ENCODE peak calls at places on chromosomes 7 and 10, in six cellular contexts. S is psoas muscle, B is keratinocyte, K is gastrocnemius medialis, U is pancreas, P is Peyer's patch. W is an unnamed sample.

GRCh38 chr10:119498889-119499864 is 43.3 kb downstream of the RGS10 start:
- DNase-seq in U (no peak), K (no peak), P (no peak), S (no peak), B (no peak), W (peak; percentile 20)

GRCh38 chr7:159015081-159015893 is 129.4 kb downstream of the VIPR2 start:
- DNase-seq in U (peak; percentile 37), K (peak; percentile 33), P (peak; percentile 61), S (peak; percentile 77), B (no peak), W (no peak)

GRCh38 chr10:81820418-81820817 is 54.6 kb upstream of the NRG3 start:
- DNase-seq in U (no peak), S (no peak), B (no peak), P (no peak), K (no peak), W (no peak)

GRCh38 chr7:89133819-89134218 is 338.3 kb upstream of the TEX47 start:
- DNase-seq in U (no peak), B (no peak), P (no peak), K (no peak), S (no peak), W (no peak)

GRCh38 chr7:29572543-29572942 is 8.9 kb downstream of the PRR15 start:
- DNase-seq in B (no peak), P (no peak), K (no peak), S (no peak), U (no peak), W (no peak)

GRCh38 chr7:44709011-44709915 is 39.4 kb upstream of the ZMIZ2 start:
- DNase-seq in P (no peak), B (no peak), K (no peak), S (no peak), U (no peak), W (no peak)

GRCh38 chr10:113493195-113493594 is 59.7 kb upstream of the HABP2 start:
- DNase-seq in B (no peak), P (no peak), S (no peak), K (no peak), U (no peak), W (no peak)

GRCh38 chr7:123494193-123494796 is 40.1 kb downstream of the IQUB start:
- DNase-seq in S (no peak), U (no peak), K (no peak), B (no peak), P (no peak), W (peak; percentile 4)

GRCh38 chr7:140212100-140212881 is 35.5 kb upstream of the KDM7A start:
- DNase-seq in K (no peak), P (peak; percentile 79), U (no peak), B (peak; percentile 44), S (no peak), W (no peak)

GRCh38 chr10:132616170-132616994 is 78.8 kb downstream of the INPP5A start:
- DNase-seq in U (peak; percentile 23), P (peak; percentile 34), B (no peak), S (no peak), K (no peak), W (peak; percentile 36)

GRCh38 chr10:50585921-50586739 is 37.6 kb downstream of the SGMS1 start:
- DNase-seq in U (no peak), B (peak; percentile 46), K (no peak), P (no peak), S (no peak), W (no peak)

GRCh38 chr7:136677456-136678365 is 190.7 kb upstream of the CHRM2 start:
- DNase-seq in U (no peak), K (no peak), S (no peak), P (no peak), B (peak; percentile 7), W (no peak)

GRCh38 chr10:99912057-99912456 is 97.7 kb downstream of the DNMBP start:
- DNase-seq in U (no peak), S (no peak), B (no peak), K (no peak), P (no peak), W (no peak)

DNA sequence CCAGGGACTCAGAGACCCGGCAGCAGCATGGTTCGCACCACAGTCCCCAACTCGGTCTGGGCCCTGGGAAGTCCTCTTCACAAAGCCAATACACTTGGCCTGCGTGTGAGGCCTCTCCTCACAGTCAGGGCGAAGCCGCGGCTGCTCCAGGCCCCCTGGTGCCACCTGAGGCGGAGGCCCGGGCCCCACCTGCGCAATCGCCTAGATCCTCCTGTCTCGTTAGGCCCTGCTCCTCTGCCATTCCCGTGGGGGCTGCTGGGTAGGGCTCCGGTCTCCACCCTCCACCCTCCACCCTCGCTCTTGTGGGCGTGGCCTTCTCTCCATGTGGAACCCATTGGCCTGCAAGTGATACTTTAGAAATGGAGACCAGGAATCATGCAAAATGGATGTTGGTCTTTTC is 553.3 kb downstream of the INHBA start:
- DNase-seq in U (peak; percentile 9), P (no peak), S (no peak), B (no peak), K (no peak), W (no peak)
- H3K27ac ChIP-seq in U (no peak overlapping the region), P (no peak overlapping the region), S (no peak overlapping the region), B (peak overlapping the region; percentile 99), K (no peak overlapping the region), W (no peak overlapping the region)

DNA sequence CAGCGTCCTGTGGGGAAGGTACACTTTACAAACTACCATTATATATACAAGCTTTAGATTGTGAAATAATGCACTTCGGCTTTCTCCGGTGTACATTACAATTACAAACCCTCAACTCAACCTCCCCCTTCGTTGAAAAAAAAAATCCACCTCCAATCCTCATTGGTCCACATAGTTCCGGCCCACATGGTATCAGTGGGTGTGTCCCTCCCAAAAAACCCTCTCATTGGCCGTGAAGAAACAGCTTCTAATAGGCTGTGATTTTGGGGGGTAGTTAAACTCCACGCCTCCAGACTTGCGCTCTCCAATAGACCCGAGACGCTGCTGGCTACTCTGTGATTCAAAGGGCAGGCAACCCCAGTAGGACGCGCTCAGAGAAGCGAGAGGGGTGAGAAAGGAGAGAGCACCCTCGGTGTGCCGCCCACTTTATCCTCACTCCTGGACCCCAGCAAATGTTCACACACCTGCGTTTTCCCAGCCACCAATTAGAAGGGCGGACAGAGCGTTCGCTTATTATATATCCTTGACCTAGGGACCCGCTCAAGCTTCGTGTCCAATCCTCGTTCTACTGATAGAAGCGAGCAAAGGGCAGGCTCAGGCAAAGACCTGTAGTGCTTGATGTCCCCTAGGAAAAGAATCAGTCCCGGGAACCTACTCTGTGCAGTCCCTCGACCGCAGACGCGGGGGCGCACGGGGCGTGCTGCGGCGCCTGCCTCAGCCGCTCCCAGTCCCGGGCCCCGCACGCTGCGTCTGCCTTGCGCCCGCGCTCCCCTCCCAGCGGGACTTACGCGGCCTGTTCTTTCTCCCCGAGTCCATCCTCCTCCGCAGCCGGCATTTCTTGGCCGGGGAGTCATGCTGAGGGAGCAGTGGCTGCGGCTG is 991 bp downstream of the PANK1 start:
- DNase-seq in S (peak; percentile 60), K (peak; percentile 89), U (peak; percentile 49), P (peak; percentile 87), B (peak; percentile 82), W (peak; percentile 34)
- TF ChIP-seq CTCF in S (no peak), K (no peak), U (no peak), P (no peak), B (no peak), W (no peak)

GRCh38 chr10:32055478-32056135 is 618 bp downstream of the KIF5B start:
- DNase-seq in P (peak; percentile 79), U (peak; percentile 72), S (peak; percentile 66), B (no peak), K (peak; percentile 49), W (peak; percentile 40)

GRCh38 chr10:32057041-32057372 is 782 bp upstream of the KIF5B start:
- DNase-seq in S (no peak), B (no peak), U (no peak), K (no peak), P (no peak), W (no peak)

GRCh38 chr10:32050145-32050544 is 6.1 kb downstream of the KIF5B start:
- DNase-seq in B (no peak), S (no peak), K (no peak), P (no peak), U (no peak), W (no peak)

GRCh38 chr10:32056136-32057040 is at the start of gene KIF5B:
- DNase-seq in B (no peak), P (peak; percentile 92), U (peak; percentile 90), K (peak; percentile 75), S (peak; percentile 92), W (peak; percentile 74)

DNA sequence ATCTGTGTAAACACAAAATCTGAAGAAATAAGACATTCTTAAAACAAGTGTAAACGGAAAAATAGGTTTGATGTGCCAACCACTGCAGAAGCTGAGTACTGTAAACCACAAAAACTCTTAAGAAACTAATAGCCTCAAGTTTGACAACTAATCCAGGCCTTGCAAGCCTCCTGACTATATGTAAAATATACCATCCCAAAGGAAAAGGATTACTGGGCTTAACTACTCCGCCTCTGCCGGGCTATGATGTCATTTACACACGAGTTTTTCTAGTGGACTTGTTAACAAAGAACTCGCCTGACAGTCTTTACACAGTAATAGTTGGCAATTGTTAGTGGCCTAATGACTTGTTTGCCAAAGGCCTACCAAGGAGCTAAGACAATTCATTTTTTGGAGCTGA is 2.1 kb downstream of the KIF5B start:
- DNase-seq in B (no peak), K (no peak), P (no peak), S (no peak), U (no peak), W (no peak)
- H3K27ac ChIP-seq in B (peak overlapping the region; percentile 78), K (peak overlapping the region; percentile 97), P (peak overlapping the region; percentile 22), S (peak overlapping the region; percentile 20), U (no peak overlapping the region), W (no peak overlapping the region)

GRCh38 chr7:107564553-107565298 is 955 bp downstream of the DUS4L start:
- DNase-seq in S (no peak), K (no peak), B (peak; percentile 58), U (no peak), P (no peak), W (no peak)
- TF ChIP-seq CTCF in S (no peak), K (no peak), B (no peak), U (no peak), P (no peak), W (no peak)

DNA sequence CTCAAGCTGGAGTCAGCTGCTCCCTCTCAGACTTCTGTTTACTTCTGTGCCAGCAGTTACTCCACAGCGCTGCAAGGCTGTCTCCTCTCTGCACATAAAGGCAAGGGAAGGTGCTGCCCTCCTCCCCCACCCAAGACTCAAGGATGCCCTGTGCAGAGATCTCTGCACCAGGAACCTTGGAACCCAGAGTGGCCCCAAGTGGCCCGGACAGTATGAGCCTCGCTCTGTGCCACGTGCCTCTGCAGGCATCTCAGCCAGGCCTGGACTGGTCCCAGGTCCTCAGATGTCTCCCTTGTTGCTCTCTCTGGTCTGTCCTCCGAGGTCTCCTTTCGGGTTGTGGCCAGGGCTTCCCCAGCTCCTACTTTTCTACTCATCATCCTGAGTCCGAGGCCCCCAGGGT is 230.4 kb upstream of the PRSS58 start:
- DNase-seq in S (no peak), P (no peak), U (no peak), B (no peak), K (peak; percentile 29), W (no peak)
- H3K27ac ChIP-seq in S (no peak overlapping the region), P (no peak overlapping the region), U (no peak overlapping the region), B (no peak overlapping the region), K (no peak overlapping the region), W (no peak overlapping the region)

DNA sequence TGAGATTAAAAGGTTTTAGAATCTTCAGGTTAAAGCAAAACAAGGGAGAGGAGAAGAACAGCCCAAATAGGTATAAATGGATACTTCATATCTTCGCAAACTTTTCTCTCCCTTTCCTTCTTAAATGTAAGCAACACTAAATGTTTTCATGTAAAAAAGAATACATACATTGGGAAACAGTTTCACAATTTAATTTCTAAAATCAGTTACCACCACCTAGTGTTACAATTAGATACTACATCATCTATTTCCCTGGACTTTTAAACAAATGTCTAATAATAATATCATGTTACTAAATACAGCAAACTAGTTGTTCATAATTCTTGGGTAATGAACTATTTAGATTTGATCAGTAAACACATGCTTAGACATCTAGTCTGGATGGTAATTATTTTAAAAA is 35.8 kb downstream of the MINDY3 start:
- DNase-seq in P (no peak), B (no peak), U (no peak), S (no peak), K (no peak), W (no peak)
- TF ChIP-seq CTCF in P (peak; percentile 41), B (peak; percentile 17), U (no peak), S (peak; percentile 62), K (peak; percentile 39), W (peak; percentile 35)

W was measured in CD4-positive, alpha-beta T cell.